ENCODE peak calls at places on chromosomes 13 and 19, in ten cellular contexts. B is adipocyte; S is RWPE2; V is CD4-positive, alpha-beta memory T cell; G is SK-N-SH; C is mammary epithelial cell; Q is HCT116; D is OCI-LY7; X is heart right ventricle; R is tibial nerve. H is an unnamed sample. For H3K4me1, the result is how much of the 10 kb centered on the place peaks cover.

GRCh38 chr13:37290691-37291090 is 185.2 kb upstream of the CSNK1A1L start:
- DNase-seq in C (no peak), B (no peak), Q (no peak), V (no peak), X (no peak), G (no peak), S (no peak), R (no peak), D (no peak), H (no peak)

GRCh38 chr19:43725468-43725867 is 9.6 kb downstream of the IRGC start:
- DNase-seq in V (no peak), X (peak), R (no peak), G (no peak), D (peak), S (no peak), C (no peak), Q (no peak), B (no peak), H (no peak)

GRCh38 chr13:98930014-98930625 is 47.7 kb downstream of the DOCK9 start:
- DNase-seq in X (no peak), S (no peak), Q (no peak), G (no peak), V (peak), D (no peak), R (no peak), B (no peak), C (no peak), H (no peak)

GRCh38 chr19:3161453-3161852 is 17.1 kb upstream of the S1PR4 start:
- DNase-seq in S (no peak), G (no peak), X (no peak), B (no peak), R (no peak), Q (no peak), C (peak), D (no peak), V (no peak), H (no peak)

GRCh38 chr19:14370169-14370998 is 10.9 kb upstream of the ADGRE5 start:
- DNase-seq in D (peak), G (no peak), C (no peak), B (no peak), Q (no peak), X (no peak), V (peak), S (no peak), R (no peak), H (no peak)

GRCh38 chr13:101416181-101417042 is at the start of gene NALCN:
- DNase-seq in R (no peak), C (peak), X (no peak), B (peak), D (no peak), G (peak), S (peak), V (no peak), Q (no peak), H (no peak)

GRCh38 chr13:76861859-76862258 is 24.3 kb downstream of the KCTD12 start:
- DNase-seq in B (no peak), Q (no peak), C (no peak), X (no peak), G (no peak), R (no peak), V (no peak), S (no peak), D (no peak), H (no peak)

GRCh38 chr19:48419158-48419920 is 25.9 kb downstream of the GRIN2D start:
- DNase-seq in V (peak), D (peak), B (peak), G (peak), S (no peak), Q (no peak), C (no peak), X (no peak), R (no peak), H (no peak)

GRCh38 chr19:6423499-6424189 is 967 bp downstream of the KHSRP start:
- DNase-seq in D (peak), R (no peak), G (peak), S (no peak), V (peak), X (no peak), Q (no peak), B (peak), C (peak), H (no peak)

GRCh38 chr19:39237200-39238184 is 7.3 kb downstream of the IFNL3 start:
- DNase-seq in X (no peak), V (peak), Q (peak), G (no peak), R (no peak), D (peak), S (no peak), B (no peak), C (peak), H (no peak)

GRCh38 chr13:70171151-70171550 is 62.9 kb upstream of the KLHL1 start:
- DNase-seq in D (no peak), Q (no peak), R (no peak), G (no peak), X (no peak), V (no peak), C (peak), S (no peak), B (no peak), H (no peak)

GRCh38 chr13:23107665-23108064 is 73.1 kb upstream of the SGCG start:
- DNase-seq in D (no peak), S (no peak), V (no peak), C (no peak), B (no peak), R (no peak), G (no peak), X (no peak), Q (no peak), H (no peak)

GRCh38 chr13:46097663-46098062 is 7.2 kb downstream of the CPB2 start:
- DNase-seq in S (no peak), C (no peak), B (no peak), V (no peak), X (no peak), R (no peak), Q (no peak), D (no peak), G (no peak), H (no peak)

GRCh38 chr13:97892717-97893116 is 60.8 kb upstream of the IPO5 start:
- DNase-seq in X (no peak), V (no peak), Q (no peak), R (no peak), C (peak), S (no peak), G (no peak), D (no peak), B (no peak), H (no peak)

GRCh38 chr13:31049083-31049482 is 112.6 kb downstream of the HSPH1 start:
- DNase-seq in X (no peak), Q (no peak), C (no peak), D (no peak), V (no peak), R (no peak), S (no peak), B (no peak), G (no peak), H (peak)

GRCh38 chr19:17496337-17496997 is 15.0 kb upstream of the PGLS start:
- DNase-seq in S (no peak), Q (peak), V (peak), B (peak), X (peak), C (peak), D (peak), R (no peak), G (peak), H (no peak)

GRCh38 chr19:32611161-32611560 is 30.2 kb downstream of the PDCD5 start:
- DNase-seq in S (no peak), Q (no peak), R (no peak), G (peak), B (no peak), V (no peak), D (no peak), X (no peak), C (no peak), H (no peak)

GRCh38 chr19:2983351-2984195 is 6.2 kb downstream of the TLE6 start:
- DNase-seq in G (peak), D (peak), B (peak), R (peak), X (peak), Q (no peak), C (peak), V (no peak), S (no peak), H (peak)

GRCh38 chr13:24264976-24265375 is 44.4 kb upstream of the C1QTNF9 start:
- DNase-seq in C (peak), D (no peak), R (no peak), G (no peak), B (no peak), V (peak), S (no peak), X (no peak), Q (no peak), H (no peak)

GRCh38 chr13:106318941-106319411 is 216.5 kb downstream of the EFNB2 start:
- DNase-seq in V (no peak), X (no peak), Q (peak), C (peak), G (no peak), S (peak), D (no peak), R (no peak), B (peak), H (no peak)

GRCh38 chr19:16949496-16950023 is 60.8 kb downstream of the F2RL3 start:
- DNase-seq in Q (no peak), B (no peak), G (no peak), D (no peak), V (no peak), C (no peak), X (no peak), R (no peak), S (no peak), H (no peak)

GRCh38 chr13:98055623-98056022 is 87.3 kb upstream of the FARP1 start:
- DNase-seq in S (no peak), C (no peak), Q (no peak), X (no peak), B (no peak), G (no peak), R (no peak), V (no peak), D (no peak), H (no peak)

GRCh38 chr13:81442904-81443303 is 1102.0 kb upstream of the SPRY2 start:
- DNase-seq in C (peak), B (no peak), G (no peak), Q (no peak), V (no peak), X (no peak), S (no peak), R (no peak), D (no peak), H (no peak)

GRCh38 chr19:7919681-7920519 is at the start of gene SNAPC2:
- DNase-seq in Q (peak), R (peak), V (peak), C (peak), B (peak), X (peak), S (peak), D (peak), G (peak), H (peak)

GRCh38 chr13:46184277-46184699 is 2.3 kb upstream of the LCP1 start:
- DNase-seq in X (peak), R (no peak), D (peak), V (peak), C (no peak), Q (peak), S (no peak), B (no peak), G (peak), H (no peak)

GRCh38 chr13:100544866-100545683 is 43.5 kb downstream of the GGACT start:
- DNase-seq in R (no peak), V (no peak), X (peak), S (no peak), C (peak), D (no peak), G (no peak), B (no peak), Q (no peak), H (peak)

GRCh38 chr13:44159633-44160279 is 213.9 kb upstream of the SERP2 start:
- DNase-seq in V (no peak), R (no peak), G (no peak), Q (no peak), D (no peak), B (peak), S (peak), C (peak), X (no peak), H (no peak)

GRCh38 chr19:1513492-1514294 is 874 bp upstream of the ADAMTSL5 start:
- DNase-seq in C (peak), V (peak), X (no peak), S (no peak), R (no peak), Q (peak), B (peak), G (peak), D (peak), H (no peak)

GRCh38 chr19:42366676-42367075 is 23.4 kb downstream of the CNFN start:
- DNase-seq in S (no peak), Q (no peak), G (no peak), C (no peak), V (no peak), B (peak), D (no peak), R (no peak), X (peak), H (no peak)

GRCh38 chr13:46624821-46625220 is 71.9 kb downstream of the LRCH1 start:
- DNase-seq in D (no peak), G (no peak), B (no peak), R (no peak), X (no peak), S (no peak), C (no peak), Q (no peak), V (no peak), H (no peak)

GRCh38 chr19:7258042-7258839 is 36.0 kb downstream of the INSR start:
- DNase-seq in B (no peak), X (no peak), C (no peak), V (no peak), R (no peak), D (no peak), S (no peak), G (no peak), Q (no peak), H (no peak)

GRCh38 chr13:40200273-40200978 is 466.0 kb downstream of the FOXO1 start:
- DNase-seq in B (no peak), G (no peak), C (peak), R (no peak), S (no peak), X (no peak), V (no peak), Q (no peak), D (peak), H (no peak)

GRCh38 chr19:1453525-1454371 is 3.8 kb downstream of the APC2 start:
- DNase-seq in Q (no peak), R (peak), V (no peak), C (no peak), D (no peak), B (no peak), S (no peak), X (no peak), G (peak), H (no peak)

GRCh38 chr19:57241181-57241580 is 749 bp downstream of the ZNF805 start:
- DNase-seq in D (peak), S (no peak), Q (no peak), X (no peak), G (peak), B (peak), R (no peak), C (peak), V (no peak), H (no peak)

DNA sequence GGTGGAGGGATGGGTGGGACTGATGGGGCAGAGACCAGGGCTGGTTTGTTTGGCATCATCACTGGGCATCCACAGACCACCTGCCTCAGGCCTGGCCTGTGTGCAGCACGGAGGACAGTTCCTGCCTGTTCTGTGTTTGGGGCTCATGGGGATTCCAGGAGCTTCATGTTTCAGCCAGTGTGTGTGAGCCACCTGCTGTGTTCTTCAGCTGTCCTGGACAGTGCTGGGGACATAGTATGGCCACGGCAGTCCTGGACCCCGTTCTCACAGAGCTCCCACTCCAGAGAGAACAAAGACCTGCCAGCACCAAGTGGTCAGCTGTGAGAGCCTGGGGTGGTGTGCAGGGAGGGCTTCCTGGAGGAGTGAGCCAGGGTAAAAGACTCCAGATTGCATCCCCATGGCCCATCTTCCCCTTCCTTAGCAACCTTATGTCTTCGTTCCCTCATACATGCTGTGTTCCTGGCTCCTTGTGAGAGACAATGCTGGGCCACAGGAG is 2.0 kb upstream of the CCDC97 start:
- DNase-seq in V (peak), X (no peak), D (no peak), R (no peak), G (no peak), S (no peak), B (no peak), Q (no peak), C (no peak), H (no peak)
- H3K4me1 ChIP-seq in V (half or more), X (half or more), D (under half), R (under half), G (under half), S (under half), B (under half), Q (under half), C (under half), H (under half)

GRCh38 chr19:33801411-33801810 is 4.7 kb downstream of the KCTD15 start:
- DNase-seq in B (no peak), G (no peak), D (no peak), S (no peak), R (no peak), V (no peak), Q (no peak), X (no peak), C (no peak), H (no peak)

GRCh38 chr19:33800012-33800680 is 3.5 kb downstream of the KCTD15 start:
- DNase-seq in B (no peak), X (no peak), D (no peak), V (no peak), Q (no peak), C (no peak), G (peak), R (no peak), S (no peak), H (no peak)

GRCh38 chr19:33798701-33799111 is 2.0 kb downstream of the KCTD15 start:
- DNase-seq in D (no peak), R (no peak), S (no peak), G (peak), X (no peak), Q (no peak), V (no peak), C (no peak), B (peak), H (no peak)

GRCh38 chr19:33797821-33798633 is 1.4 kb downstream of the KCTD15 start:
- DNase-seq in B (peak), R (no peak), Q (no peak), C (peak), S (no peak), X (peak), V (no peak), G (peak), D (peak), H (no peak)

DNA sequence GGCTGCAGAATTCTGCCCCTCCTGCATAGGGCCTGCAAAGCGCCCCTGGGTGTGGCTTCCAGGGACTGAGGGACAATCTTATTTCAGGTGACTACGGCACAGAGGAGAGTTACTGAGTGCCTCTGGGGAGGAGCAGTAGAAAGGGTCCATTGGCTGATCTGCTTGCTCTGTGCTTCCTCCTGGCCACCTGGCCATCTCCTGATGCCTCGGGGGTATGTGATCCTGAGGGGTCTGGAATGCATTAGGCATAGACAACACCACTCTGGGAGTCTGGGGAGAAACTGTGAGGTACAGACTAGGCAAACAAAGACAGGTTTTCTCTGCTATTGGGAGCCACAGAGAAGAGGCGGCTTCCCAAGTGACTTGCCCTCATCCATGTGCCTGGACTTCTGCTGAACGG is 2.8 kb downstream of the KCTD15 start:
- DNase-seq in R (no peak), G (peak), D (no peak), X (no peak), Q (no peak), S (no peak), B (no peak), C (no peak), V (no peak), H (no peak)
- H3K4me1 ChIP-seq in R (under half), G (under half), D (under half), X (under half), Q (under half), S (under half), B (under half), C (under half), V (under half), H (under half)

DNA sequence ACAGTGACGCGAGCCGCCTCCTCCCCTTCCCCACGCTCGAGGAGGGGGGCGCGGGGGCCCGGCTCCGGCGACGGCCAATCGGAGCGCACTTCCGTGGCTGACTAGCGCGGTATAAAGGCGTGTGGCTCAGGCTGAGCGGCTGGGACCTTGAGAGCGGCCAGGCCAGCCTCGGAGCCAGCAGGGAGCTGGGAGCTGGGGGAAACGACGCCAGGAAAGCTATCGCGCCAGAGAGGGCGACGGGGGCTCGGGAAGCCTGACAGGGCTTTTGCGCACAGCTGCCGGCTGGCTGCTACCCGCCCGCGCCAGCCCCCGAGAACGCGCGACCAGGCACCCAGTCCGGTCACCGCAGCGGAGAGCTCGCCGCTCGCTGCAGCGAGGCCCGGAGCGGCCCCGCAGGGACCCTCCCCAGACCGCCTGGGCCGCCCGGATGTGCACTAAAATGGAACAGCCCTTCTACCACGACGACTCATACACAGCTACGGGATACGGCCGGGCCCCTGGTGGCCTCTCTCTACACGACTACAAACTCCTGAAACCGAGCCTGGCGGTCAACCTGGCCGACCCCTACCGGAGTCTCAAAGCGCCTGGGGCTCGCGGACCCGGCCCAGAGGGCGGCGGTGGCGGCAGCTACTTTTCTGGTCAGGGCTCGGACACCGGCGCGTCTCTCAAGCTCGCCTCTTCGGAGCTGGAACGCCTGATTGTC is at the start of gene JUNB:
- DNase-seq in Q (peak), R (peak), S (peak), C (peak), B (peak), V (peak), X (peak), G (peak), D (peak), H (peak)
- H3K4me1 ChIP-seq in Q (half or more), R (under half), S (under half), C (under half), B (under half), V (half or more), X (half or more), G (under half), D (under half), H (under half)

GRCh38 chr19:24054044-24054935 is 32.7 kb upstream of the ZNF254 start:
- DNase-seq in R (no peak), X (no peak), B (peak), C (peak), G (no peak), Q (peak), V (no peak), S (peak), D (no peak), H (no peak)
- H3K4me1 ChIP-seq in R (under half), X (under half), B (under half), C (under half), G (under half), Q (under half), V (under half), S (under half), D (under half), H (under half)

GRCh38 chr13:109783815-109784589 is 2.4 kb downstream of the IRS2 start:
- DNase-seq in Q (no peak), S (no peak), G (peak), V (no peak), R (no peak), B (no peak), X (no peak), D (no peak), C (no peak), H (no peak)

GRCh38 chr13:109785892-109786450 is 412 bp downstream of the IRS2 start:
- DNase-seq in D (no peak), Q (no peak), R (no peak), G (peak), V (peak), S (no peak), C (no peak), B (peak), X (no peak), H (no peak)

GRCh38 chr13:109783447-109783814 is 3.0 kb downstream of the IRS2 start:
- DNase-seq in Q (no peak), G (peak), B (no peak), D (no peak), X (no peak), S (no peak), V (no peak), R (no peak), C (no peak), H (no peak)

GRCh38 chr13:109785141-109785891 is 1.1 kb downstream of the IRS2 start:
- DNase-seq in V (peak), D (no peak), S (peak), R (no peak), C (peak), G (peak), Q (no peak), X (peak), B (peak), H (no peak)

GRCh38 chr13:109784590-109785140 is 1.7 kb downstream of the IRS2 start:
- DNase-seq in R (peak), C (peak), Q (no peak), S (peak), X (peak), G (peak), V (peak), B (peak), D (no peak), H (no peak)
- H3K4me1 ChIP-seq in R (under half), C (under half), Q (under half), S (under half), X (under half), G (under half), V (under half), B (under half), D (under half), H (under half)